ENCODE peak calls at places on chromosomes 11 and 22, in ten cellular contexts. W, M, O, T, I, C, F, H, Q and V are unnamed samples.

GRCh38 chr11:73875840-73876239 is 806 bp downstream of the COA4 start:
- DNase-seq in Q (no peak), I (no peak), H (no peak), O (no peak), T (no peak), C (no peak), W (no peak), M (no peak), F (no peak), V (no peak)

GRCh38 chr11:34323601-34324000 is 34.2 kb downstream of the ABTB2 start:
- DNase-seq in I (no peak), T (no peak), W (no peak), C (no peak), F (no peak), Q (no peak), O (no peak), M (no peak), H (no peak), V (no peak)

GRCh38 chr22:20810645-20811044 is 36.7 kb downstream of the SERPIND1 start:
- DNase-seq in F (peak), W (no peak), I (no peak), M (no peak), H (peak), Q (no peak), T (no peak), C (no peak), O (no peak), V (no peak)

GRCh38 chr11:45535033-45535432 is 130.4 kb downstream of the CHST1 start:
- DNase-seq in F (no peak), Q (no peak), I (no peak), T (no peak), O (no peak), C (no peak), H (no peak), W (no peak), M (no peak), V (no peak)

GRCh38 chr22:26646158-26646557 is 11.2 kb upstream of the MIAT start:
- DNase-seq in Q (no peak), C (no peak), W (peak), I (no peak), F (no peak), T (no peak), O (peak), M (no peak), H (no peak), V (no peak)

GRCh38 chr11:65476632-65477270 is 22.1 kb upstream of the MALAT1 start:
- DNase-seq in I (peak), H (no peak), O (no peak), M (no peak), Q (no peak), W (peak), T (no peak), F (peak), C (no peak), V (peak)

GRCh38 chr11:4704054-4704789 is at the start of gene MMP26:
- DNase-seq in F (no peak), W (no peak), M (no peak), I (no peak), Q (no peak), C (no peak), T (no peak), O (no peak), H (no peak), V (no peak)

GRCh38 chr11:93583490-93583889 is 40.3 kb upstream of the SMCO4 start:
- DNase-seq in M (no peak), H (no peak), C (no peak), Q (no peak), W (no peak), O (no peak), F (no peak), I (no peak), T (no peak), V (no peak)

GRCh38 chr11:133529807-133530500 is 2.3 kb downstream of the OPCML start:
- DNase-seq in H (no peak), M (no peak), C (no peak), T (no peak), Q (no peak), W (no peak), F (no peak), I (no peak), O (no peak), V (no peak)

GRCh38 chr11:117950999-117951961 is 22.1 kb upstream of the TMPRSS13 start:
- DNase-seq in I (no peak), W (no peak), H (peak), O (no peak), F (no peak), C (no peak), T (no peak), Q (no peak), M (no peak), V (no peak)

GRCh38 chr11:3859373-3859881 is 4.0 kb downstream of the STIM1 start:
- DNase-seq in I (no peak), W (no peak), C (peak), T (no peak), M (no peak), O (no peak), Q (no peak), F (peak), H (peak), V (no peak)

GRCh38 chr11:70528046-70528793 is 129.9 kb downstream of the CTTN start:
- DNase-seq in O (no peak), I (no peak), C (no peak), H (no peak), Q (no peak), F (peak), W (no peak), M (no peak), T (peak), V (no peak)

GRCh38 chr11:68354181-68354872 is 41.9 kb downstream of the LRP5 start:
- DNase-seq in H (no peak), M (no peak), C (no peak), F (peak), T (peak), Q (no peak), I (no peak), W (peak), O (peak), V (peak)

GRCh38 chr11:9753031-9753430 is 89.2 kb downstream of the SWAP70 start:
- DNase-seq in T (no peak), H (no peak), I (no peak), C (no peak), Q (no peak), O (peak), W (peak), M (no peak), F (no peak), V (peak)

GRCh38 chr11:45593992-45594391 is 71.4 kb downstream of the CHST1 start:
- DNase-seq in Q (no peak), I (peak), O (no peak), H (no peak), C (no peak), W (no peak), M (no peak), T (no peak), F (no peak), V (no peak)

GRCh38 chr11:66846671-66847091 is 3.4 kb downstream of the RCE1 start:
- DNase-seq in O (no peak), H (no peak), M (no peak), W (no peak), Q (no peak), C (no peak), F (no peak), T (no peak), I (no peak), V (no peak)

GRCh38 chr11:86669424-86669823 is 3.0 kb downstream of the ME3 start:
- DNase-seq in H (no peak), F (no peak), T (no peak), O (peak), I (no peak), M (no peak), C (no peak), W (no peak), Q (no peak), V (no peak)

GRCh38 chr11:125211191-125211953 is 46.8 kb downstream of the PKNOX2 start:
- DNase-seq in I (no peak), W (no peak), O (peak), M (no peak), H (no peak), F (no peak), Q (no peak), T (no peak), C (peak), V (no peak)